ENCODE peak calls at places on chromosomes 4 and X, in ten cellular contexts. M is activated B cell treated with CpG ODN at 0.5 μM for 24 hours; O is neural crest cell; A is activated T-cell treated with anti-CD3 and anti-CD28 coated beads for 4 hours; U is left ventricle myocardium superior; V is stimulated activated CD4-positive, alpha-beta T cell treated with anti-CD3 and anti-CD28 coated beads, Interleukin-1b, Interleukin-23, amount 100 ng/mL, for 24 hours; P is neuronal stem cell; R is CD8-positive, alpha-beta T cell; K is NAMALWA; W is RPMI7951. F is an unnamed sample.

GRCh38 chr4:164779811-164780216 is 25.9 kb downstream of the SMIM31 start:
- DNase-seq in U (no peak), O (peak), P (peak), K (peak), R (no peak), M (no peak), V (no peak), W (peak), A (no peak), F (no peak)

GRCh38 chrX:153829799-153830631 is at the start of gene PDZD4:
- DNase-seq in M (no peak), A (no peak), O (no peak), V (no peak), W (no peak), R (no peak), K (no peak), U (no peak), P (no peak), F (peak)

GRCh38 chrX:16479206-16479869 is 170.6 kb upstream of the S100G start:
- DNase-seq in W (peak), V (no peak), U (no peak), P (no peak), O (no peak), K (no peak), A (no peak), M (no peak), R (no peak), F (no peak)

GRCh38 chr4:54657556-54658313 is at the start of gene KIT:
- DNase-seq in A (no peak), V (no peak), P (peak), U (peak), M (no peak), O (peak), R (no peak), W (peak), K (no peak), F (peak)

GRCh38 chr4:76690091-76690905 is 207.6 kb downstream of the SOWAHB start:
- DNase-seq in V (no peak), A (no peak), R (no peak), O (no peak), K (no peak), P (no peak), W (peak), U (no peak), M (no peak), F (no peak)

GRCh38 chrX:38095971-38096529 is 89.7 kb downstream of the SYTL5 start:
- DNase-seq in K (no peak), R (no peak), P (no peak), W (peak), O (no peak), U (no peak), V (no peak), A (no peak), M (no peak), F (no peak)

GRCh38 chrX:42694260-42694815 is 83.6 kb downstream of the PPP1R2C start:
- DNase-seq in U (no peak), O (no peak), A (no peak), K (no peak), P (no peak), M (no peak), R (no peak), V (no peak), W (no peak), F (no peak)

GRCh38 chrX:13898084-13898483 is 81.2 kb upstream of the GPM6B start:
- DNase-seq in U (no peak), O (no peak), V (no peak), A (no peak), K (peak), M (no peak), P (no peak), W (peak), R (no peak), F (no peak)

GRCh38 chrX:101160001-101160400 is 59.6 kb upstream of the DRP2 start:
- DNase-seq in O (no peak), R (no peak), K (no peak), W (no peak), V (no peak), M (no peak), U (no peak), P (no peak), A (no peak), F (no peak)

GRCh38 chr4:89398146-89398545 is 90.5 kb upstream of the GPRIN3 start:
- DNase-seq in P (no peak), O (no peak), K (no peak), M (no peak), A (no peak), R (no peak), V (no peak), W (no peak), U (no peak), F (no peak)

GRCh38 chr4:176919631-176920030 is 126.9 kb upstream of the VEGFC start:
- DNase-seq in R (no peak), W (peak), U (no peak), V (no peak), O (no peak), K (no peak), A (no peak), P (no peak), M (no peak), F (no peak)

GRCh38 chrX:9342581-9343051 is 122.2 kb upstream of the TBL1X start:
- DNase-seq in V (no peak), W (peak), O (peak), P (peak), A (peak), M (peak), R (peak), U (peak), K (no peak), F (peak)

GRCh38 chr4:659851-660250 is 14.2 kb downstream of the ATP5ME start:
- DNase-seq in M (no peak), R (no peak), K (no peak), O (no peak), A (no peak), P (no peak), W (no peak), U (no peak), V (no peak), F (no peak)

GRCh38 chr4:157701695-157701994 is 471.2 kb downstream of the GASK1B start:
- DNase-seq in R (no peak), A (no peak), K (no peak), O (no peak), V (no peak), W (no peak), U (no peak), M (no peak), P (no peak), F (no peak)

GRCh38 chr4:185758807-185759206 is 53.2 kb downstream of the SORBS2 start:
- DNase-seq in R (no peak), A (no peak), U (no peak), O (no peak), P (no peak), W (no peak), K (no peak), V (no peak), M (no peak), F (no peak)

GRCh38 chrX:123878177-123878576 is 18.3 kb downstream of the XIAP start:
- DNase-seq in A (no peak), R (no peak), O (no peak), U (no peak), P (no peak), W (peak), V (no peak), K (peak), M (no peak), F (no peak)

GRCh38 chrX:129655547-129656248 is 942 bp upstream of the APLN start:
- DNase-seq in M (no peak), P (no peak), V (no peak), O (no peak), K (peak), A (no peak), U (no peak), R (no peak), W (no peak), F (no peak)

GRCh38 chr4:177281544-177281943 is 28.1 kb upstream of the NEIL3 start:
- DNase-seq in M (no peak), U (no peak), K (no peak), V (no peak), A (no peak), P (no peak), W (no peak), O (no peak), R (no peak), F (no peak)

GRCh38 chrX:49995021-49995731 is 72.8 kb downstream of the CLCN5 start:
- DNase-seq in K (no peak), R (no peak), P (no peak), O (no peak), M (no peak), U (no peak), A (no peak), V (no peak), W (peak), F (no peak)

GRCh38 chrX:66043584-66043983 is 3.7 kb upstream of the VSIG4 start:
- DNase-seq in U (no peak), P (no peak), V (no peak), M (no peak), O (no peak), R (no peak), K (no peak), W (no peak), A (no peak), F (no peak)

GRCh38 chr4:20017035-20017434 is 234.7 kb upstream of the SLIT2 start:
- DNase-seq in O (no peak), M (no peak), A (no peak), V (no peak), W (no peak), K (no peak), U (no peak), P (no peak), R (no peak), F (no peak)

GRCh38 chr4:82201805-82202636 is 171.8 kb downstream of the HNRNPD start:
- DNase-seq in A (peak), W (peak), R (no peak), K (peak), O (peak), U (no peak), M (no peak), P (peak), V (peak), F (peak)

GRCh38 chr4:61750810-61751209 is 550.7 kb downstream of the ADGRL3 start:
- DNase-seq in W (no peak), U (no peak), K (no peak), O (no peak), R (no peak), A (no peak), P (no peak), M (no peak), V (no peak), F (no peak)

GRCh38 chrX:19670854-19671620 is 155.7 kb upstream of the MAP3K15 start:
- DNase-seq in K (no peak), P (peak), V (no peak), U (peak), O (no peak), A (no peak), R (no peak), M (no peak), W (peak), F (no peak)

GRCh38 chr4:190020790-190021717 is 6.0 kb downstream of the FRG2 start:
- DNase-seq in R (no peak), A (no peak), V (no peak), K (no peak), O (no peak), P (no peak), W (no peak), M (peak), U (peak), F (no peak)

GRCh38 chr4:161642708-161643107 is 521.1 kb downstream of the FSTL5 start:
- DNase-seq in U (no peak), M (no peak), O (no peak), P (no peak), R (no peak), K (peak), W (no peak), A (no peak), V (no peak), F (no peak)

GRCh38 chr4:112311516-112311915 is 14.3 kb downstream of the ALPK1 start:
- DNase-seq in V (no peak), W (no peak), P (no peak), O (no peak), R (no peak), U (no peak), A (no peak), M (no peak), K (no peak), F (no peak)

GRCh38 chrX:70044541-70045245 is 5.0 kb downstream of the AWAT2 start:
- DNase-seq in V (no peak), K (no peak), A (no peak), W (no peak), R (no peak), M (no peak), U (no peak), P (no peak), O (no peak), F (no peak)

GRCh38 chr4:153798436-153798835 is 9.6 kb upstream of the SFRP2 start:
- DNase-seq in M (no peak), V (no peak), U (no peak), P (no peak), K (no peak), O (no peak), W (no peak), A (no peak), R (no peak), F (no peak)

F was measured in stimulated activated naive CD4-positive, alpha-beta T cell treated with Interleukin-2 at 50 U/mL for 16 hours.